ENCODE peak calls at places on chromosomes 11 and 22, in seven cellular contexts. K, L, O, E, D, A and U are unnamed samples. For H3K4me1 and H3K27me3, the result is how much of the 10 kb centered on the place peaks cover.

GRCh38 chr11:61890536-61891330 is 612 bp downstream of the FADS3 start:
- DNase-seq in K (peak), L (peak), O (no peak), E (peak), D (peak), A (no peak), U (peak)

GRCh38 chr11:16606784-16607674 is 131.4 kb upstream of the C11orf58 start:
- DNase-seq in K (peak), L (peak), O (no peak), E (peak), D (peak), A (peak), U (peak)

GRCh38 chr22:46661221-46661851 is 41.1 kb downstream of the GRAMD4 start:
- DNase-seq in K (no peak), L (no peak), O (no peak), E (peak), D (peak), A (no peak), U (peak)

GRCh38 chr11:1919428-1920127 is at the start of gene TNNT3:
- DNase-seq in K (peak), L (no peak), O (no peak), E (no peak), D (peak), A (peak), U (no peak)

GRCh38 chr22:18110944-18111758 is 542 bp downstream of the TUBA8 start:
- DNase-seq in K (no peak), L (no peak), O (no peak), E (no peak), D (no peak), A (no peak), U (no peak)

GRCh38 chr11:67056640-67057409 is at the start of gene RHOD:
- DNase-seq in K (peak), L (peak), O (no peak), E (no peak), D (no peak), A (no peak), U (peak)

GRCh38 chr22:29635734-29636357 is 32.4 kb downstream of the NF2 start:
- DNase-seq in K (no peak), L (no peak), O (no peak), E (peak), D (peak), A (no peak), U (peak)

GRCh38 chr11:118845369-118845768 is 38.3 kb upstream of the CXCR5 start:
- DNase-seq in K (no peak), L (no peak), O (no peak), E (peak), D (no peak), A (no peak), U (no peak)

GRCh38 chr22:36678477-36678876 is 25.1 kb downstream of the CACNG2 start:
- DNase-seq in K (no peak), L (no peak), O (no peak), E (no peak), D (no peak), A (no peak), U (no peak)

GRCh38 chr11:116579857-116580727 is 192.7 kb downstream of the BUD13 start:
- DNase-seq in K (no peak), L (no peak), O (no peak), E (no peak), D (no peak), A (no peak), U (no peak)

GRCh38 chr22:19448076-19448607 is 631 bp upstream of the C22orf39 start:
- DNase-seq in K (peak), L (peak), O (no peak), E (peak), D (peak), A (no peak), U (peak)

GRCh38 chr11:45662665-45663485 is 2.5 kb downstream of the CHST1 start:
- DNase-seq in K (no peak), L (no peak), O (no peak), E (peak), D (peak), A (no peak), U (peak)

GRCh38 chr11:17810736-17811135 is 76.2 kb downstream of the KCNC1 start:
- DNase-seq in K (no peak), L (no peak), O (no peak), E (peak), D (peak), A (no peak), U (peak)

DNA sequence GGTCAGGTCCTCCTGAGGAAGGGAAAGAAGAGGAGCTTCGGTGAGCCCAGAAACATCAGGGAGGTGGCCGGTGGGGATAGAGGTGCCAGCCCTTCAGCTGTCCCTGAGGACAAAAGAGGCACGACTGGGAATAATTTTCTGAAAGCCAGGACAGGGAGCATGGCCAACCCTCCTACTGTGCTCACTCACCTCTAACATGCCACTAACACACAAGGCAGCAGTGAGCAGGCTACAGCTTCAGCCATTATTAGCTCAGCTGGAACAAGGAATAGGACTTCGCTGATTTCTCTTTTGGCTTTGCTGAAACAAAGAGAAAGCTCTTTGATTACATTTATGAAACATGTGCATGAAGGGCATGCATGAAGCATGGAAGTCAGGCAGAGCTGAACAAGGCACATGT is 12.2 kb upstream of the OR10A5 start:
- DNase-seq in K (no peak), L (no peak), O (no peak), E (no peak), D (no peak), A (no peak), U (no peak)
- H3K4me1 ChIP-seq in K (under half), L (under half), O (under half), E (under half), D (under half), A (under half), U (under half)

GRCh38 chr11:76747428-76747979 is 35.7 kb upstream of the TSKU start:
- DNase-seq in K (no peak), L (no peak), O (no peak), E (no peak), D (no peak), A (no peak), U (no peak)

GRCh38 chr11:76750067-76750466 is 33.1 kb upstream of the TSKU start:
- DNase-seq in K (no peak), L (no peak), O (no peak), E (no peak), D (no peak), A (no peak), U (no peak)

GRCh38 chr11:76745561-76746207 is 37.5 kb upstream of the TSKU start:
- DNase-seq in K (no peak), L (no peak), O (no peak), E (no peak), D (no peak), A (no peak), U (no peak)

GRCh38 chr11:76750746-76751145 is 32.4 kb upstream of the TSKU start:
- DNase-seq in K (no peak), L (no peak), O (no peak), E (no peak), D (no peak), A (no peak), U (no peak)

DNA sequence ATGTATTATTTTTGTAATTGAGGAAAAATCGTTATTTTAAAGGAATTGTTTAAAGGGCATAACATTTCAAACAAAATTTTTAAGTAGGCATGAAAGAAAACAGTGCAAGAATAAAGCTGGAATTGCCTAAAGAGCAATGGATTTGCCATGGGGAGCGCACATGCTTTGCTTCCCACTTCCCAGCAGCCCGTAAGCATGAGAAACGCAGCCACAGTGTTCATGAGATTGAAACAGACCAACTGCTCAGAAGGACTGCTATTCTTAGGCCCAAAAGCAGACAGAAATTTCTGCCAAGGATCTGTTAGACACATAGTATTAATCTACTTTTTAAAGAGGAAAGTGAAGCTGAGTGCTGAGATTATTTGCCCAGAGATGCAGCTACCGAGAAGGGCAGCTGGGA is 34.2 kb upstream of the TSKU start:
- DNase-seq in K (no peak), L (no peak), O (no peak), E (no peak), D (no peak), A (no peak), U (no peak)
- H3K27me3 ChIP-seq in K (under half), L (under half), O (under half), E (under half), D (under half), A (under half), U (under half)

GRCh38 chr22:50294319-50294656 is 13.2 kb downstream of the PLXNB2 start:
- DNase-seq in K (no peak), L (no peak), O (no peak), E (no peak), D (no peak), A (no peak), U (no peak)

GRCh38 chr22:50296658-50297490 is 10.6 kb downstream of the PLXNB2 start:
- DNase-seq in K (no peak), L (no peak), O (no peak), E (no peak), D (no peak), A (no peak), U (no peak)

GRCh38 chr22:50292643-50293440 is 14.6 kb downstream of the PLXNB2 start:
- DNase-seq in K (no peak), L (no peak), O (no peak), E (no peak), D (no peak), A (no peak), U (no peak)

GRCh38 chr22:50289942-50290630 is 17.4 kb downstream of the PLXNB2 start:
- DNase-seq in K (no peak), L (no peak), O (no peak), E (no peak), D (no peak), A (no peak), U (no peak)

DNA sequence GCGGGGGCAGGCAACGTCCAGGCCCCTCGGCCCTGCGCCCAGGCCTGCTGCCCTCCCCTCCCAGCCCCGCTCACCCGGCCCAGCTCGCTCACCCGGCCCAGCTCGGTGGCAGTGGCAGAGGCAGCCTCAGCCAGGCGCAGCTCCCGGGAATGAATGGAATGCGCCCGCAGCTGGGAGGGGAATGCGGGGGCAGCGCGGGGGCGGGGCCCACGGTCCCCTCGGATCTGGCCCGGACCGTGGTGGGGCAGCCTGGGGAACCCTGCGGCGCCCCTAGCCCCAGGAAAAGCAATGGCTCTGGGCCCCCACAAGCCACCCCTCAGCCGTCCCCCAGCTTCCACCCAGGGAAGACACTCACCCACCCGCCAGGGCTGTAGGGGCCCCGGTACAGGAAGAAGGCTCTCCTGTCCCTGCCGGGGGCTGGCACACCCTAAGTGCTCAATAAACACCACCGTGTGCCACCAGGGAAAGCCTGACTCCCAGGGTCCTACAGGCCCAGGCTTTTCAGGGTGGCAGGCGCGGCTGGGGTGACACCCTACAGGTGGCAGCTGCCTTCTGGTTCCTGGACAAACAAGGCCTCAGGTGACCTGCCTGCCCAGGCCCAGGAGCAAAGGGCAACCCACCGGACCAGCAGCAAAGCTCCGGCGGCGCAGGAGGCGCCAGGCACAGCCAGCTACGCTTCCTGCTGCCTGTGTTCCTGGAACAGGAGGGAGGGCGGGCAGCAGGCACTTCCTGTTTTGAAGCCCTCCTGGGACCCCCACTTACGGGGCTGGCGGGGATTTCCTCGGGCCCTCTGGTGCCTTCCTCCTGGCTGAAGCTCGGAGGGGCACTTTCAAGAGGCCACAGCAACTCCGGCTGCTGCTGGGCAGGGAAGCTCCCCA is 13.8 kb downstream of the PLXNB2 start:
- DNase-seq in K (peak), L (peak), O (no peak), E (peak), D (peak), A (no peak), U (peak)
- H3K4me3 ChIP-seq in K (peak), L (no peak), O (peak), E (peak), D (peak), A (peak), U (no peak)

GRCh38 chr22:38260760-38261477 is 11.9 kb downstream of the TMEM184B start:
- DNase-seq in K (no peak), L (no peak), O (no peak), E (peak), D (no peak), A (no peak), U (no peak)
- H3K4me1 ChIP-seq in K (under half), L (under half), O (under half), E (under half), D (under half), A (under half), U (under half)

DNA sequence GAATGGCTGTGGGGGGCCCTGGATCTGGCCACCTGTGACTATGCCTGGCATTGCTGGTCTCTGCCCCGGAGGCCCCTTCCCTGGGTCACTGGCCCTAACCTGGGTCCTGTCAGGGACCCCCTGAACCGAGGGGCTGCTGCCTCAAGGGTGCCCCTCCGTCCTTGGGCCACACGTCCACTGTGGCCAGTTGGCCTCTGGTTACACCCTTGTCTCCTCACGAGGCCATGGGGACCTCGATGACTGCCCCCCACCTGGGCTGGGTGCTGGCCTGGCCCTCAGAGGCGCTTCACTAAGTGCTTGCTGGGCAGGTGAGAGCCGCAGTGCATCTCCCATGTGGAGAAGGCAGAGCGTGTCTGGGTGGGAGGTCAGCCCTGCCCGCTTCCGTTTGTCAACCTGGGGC is 27.3 kb upstream of the FGF19 start:
- DNase-seq in K (no peak), L (no peak), O (no peak), E (no peak), D (no peak), A (no peak), U (no peak)
- H3K27me3 ChIP-seq in K (under half), L (under half), O (under half), E (under half), D (under half), A (under half), U (under half)

DNA sequence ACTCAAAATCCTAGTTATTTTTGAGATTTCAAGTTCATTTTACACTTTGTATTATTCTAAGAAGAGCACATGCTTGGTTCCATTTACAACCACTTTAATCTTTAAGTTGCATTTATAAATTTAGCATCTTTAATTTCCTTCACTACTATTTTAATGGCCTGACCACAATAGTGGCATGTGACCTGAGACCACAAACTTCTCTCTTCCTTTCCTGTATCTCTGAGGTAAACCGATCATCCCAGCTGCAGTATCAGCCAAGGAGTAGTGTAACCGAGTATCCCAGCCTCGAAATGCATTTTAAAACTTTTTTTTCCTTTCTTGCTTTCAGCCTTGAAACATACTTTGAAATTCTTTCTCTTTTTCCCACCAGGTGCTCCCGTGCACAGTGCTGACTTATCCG is 28.7 kb upstream of the CBX6 start:
- DNase-seq in K (no peak), L (no peak), O (no peak), E (no peak), D (no peak), A (no peak), U (no peak)
- H3K4me3 ChIP-seq in K (no peak), L (no peak), O (no peak), E (no peak), D (no peak), A (no peak), U (no peak)